ENCODE peak calls at places on chromosomes 4 and X, in five cellular contexts. Y is left ventricle myocardium inferior; Q is tibial artery; R is Peyer's patch; L is CD4-positive, alpha-beta memory T cell. F is an unnamed sample.
A peak's percentile ranks its signal among the peaks of the same experiment; 100 is the strongest.

GRCh38 chr4:185280608-185281007 is 71.2 kb downstream of the SNX25 start:
- DNase-seq in Y (no peak), Q (no peak), R (no peak), L (no peak), F (no peak)

GRCh38 chrX:26649534-26649933 is 433.6 kb downstream of the MAGEB5 start:
- DNase-seq in Y (no peak), Q (no peak), R (no peak), L (peak; percentile 16), F (no peak)

GRCh38 chr4:120902925-120903324 is 19.6 kb downstream of the PRDM5 start:
- DNase-seq in Y (no peak), Q (no peak), R (no peak), L (no peak), F (no peak)

GRCh38 chrX:69107747-69108410 is 57.4 kb downstream of the PJA1 start:
- DNase-seq in Y (no peak), Q (no peak), R (no peak), L (no peak), F (no peak)

GRCh38 chr4:40502936-40503335 is 126.7 kb downstream of the RBM47 start:
- DNase-seq in Y (no peak), Q (no peak), R (no peak), L (no peak), F (no peak)

GRCh38 chr4:62898115-62898514 is 1511.1 kb downstream of the TECRL start:
- DNase-seq in Y (no peak), Q (no peak), R (no peak), L (no peak), F (no peak)

GRCh38 chr4:88040707-88041106 is 33.3 kb downstream of the PKD2 start:
- DNase-seq in Y (no peak), Q (no peak), R (no peak), L (no peak), F (no peak)

GRCh38 chr4:84535901-84536300 is 36.8 kb upstream of the NKX6-1 start:
- DNase-seq in Y (no peak), Q (no peak), R (no peak), L (no peak), F (no peak)

GRCh38 chr4:66927937-66928336 is 617.4 kb downstream of the CENPC start:
- DNase-seq in Y (no peak), Q (no peak), R (no peak), L (no peak), F (no peak)

DNA sequence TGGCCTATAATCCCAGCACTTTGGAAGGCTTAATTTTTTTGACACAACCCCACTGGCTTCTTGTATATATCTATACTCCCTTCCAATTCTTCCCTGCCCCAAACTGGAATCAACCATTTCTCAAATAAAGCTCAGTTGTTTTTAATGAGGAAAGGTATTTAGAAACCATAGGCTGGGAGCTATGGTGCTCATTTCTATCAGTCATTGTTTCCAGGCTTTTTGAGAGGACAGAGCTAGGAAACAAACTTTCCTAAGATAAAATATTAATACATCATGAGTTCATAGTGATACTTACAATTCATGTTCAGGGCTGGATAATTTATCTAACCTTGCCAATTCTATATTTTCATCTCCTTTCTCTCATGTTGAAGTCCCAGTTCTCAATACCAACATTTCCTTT is 50.3 kb downstream of the BCOR start:
- DNase-seq in Y (no peak), Q (no peak), R (no peak), L (no peak), F (no peak)
- H3K9me3 ChIP-seq in Y (peaks cover 40% of the 10 kb centered on the region), Q (no peaks in the 10 kb centered on the region), R (no peaks in the 10 kb centered on the region), L (no peaks in the 10 kb centered on the region), F (no peaks in the 10 kb centered on the region)

DNA sequence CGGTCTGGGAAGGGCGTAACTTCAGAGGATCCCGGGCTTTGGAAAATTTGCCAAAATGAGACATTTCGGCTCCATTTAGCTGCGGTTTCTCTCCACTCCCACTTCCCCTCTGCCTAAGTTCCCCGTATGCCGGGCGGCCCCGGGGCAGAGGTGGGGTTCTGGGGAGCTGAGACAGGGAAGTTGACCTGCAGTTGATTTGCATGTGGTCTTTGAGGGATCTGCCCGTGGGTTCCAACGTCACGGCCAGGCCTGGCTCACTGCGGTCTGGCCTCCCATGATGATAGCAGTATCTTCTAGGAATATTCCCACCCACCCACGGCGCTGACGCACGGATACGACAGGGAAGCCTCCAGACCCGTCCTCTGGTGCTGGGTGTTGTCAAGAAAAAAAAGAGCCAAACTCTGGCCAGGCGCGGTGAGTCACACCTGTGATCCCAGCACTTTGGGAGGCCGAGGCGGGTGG is 27.3 kb upstream of the CRLF2 start:
- DNase-seq in Y (peak; percentile 50), Q (peak; percentile 62), R (peak; percentile 77), L (no peak), F (no peak)
- H3K9me3 ChIP-seq in Y (no peaks in the 10 kb centered on the region), Q (no peaks in the 10 kb centered on the region), R (no peaks in the 10 kb centered on the region), L (no peaks in the 10 kb centered on the region), F (no peaks in the 10 kb centered on the region)

GRCh38 chr4:18292411-18292810 is 270.9 kb upstream of the LCORL start:
- DNase-seq in Y (no peak), Q (no peak), R (no peak), L (no peak), F (no peak)

GRCh38 chr4:18291981-18292380 is 270.4 kb upstream of the LCORL start:
- DNase-seq in Y (no peak), Q (no peak), R (no peak), L (no peak), F (no peak)

GRCh38 chr4:18297684-18298083 is 276.1 kb upstream of the LCORL start:
- DNase-seq in Y (no peak), Q (no peak), R (no peak), L (no peak), F (no peak)

GRCh38 chr4:18291313-18291712 is 269.8 kb upstream of the LCORL start:
- DNase-seq in Y (no peak), Q (no peak), R (no peak), L (no peak), F (no peak)

GRCh38 chr4:18294846-18295245 is 273.3 kb upstream of the LCORL start:
- DNase-seq in Y (no peak), Q (no peak), R (no peak), L (no peak), F (no peak)
- H3K9me3 ChIP-seq in Y (no peaks in the 10 kb centered on the region), Q (no peaks in the 10 kb centered on the region), R (no peaks in the 10 kb centered on the region), L (no peaks in the 10 kb centered on the region), F (no peaks in the 10 kb centered on the region)

GRCh38 chrX:144293229-144293628 is 409.4 kb downstream of the UBE2NL start:
- DNase-seq in Y (no peak), Q (no peak), R (no peak), L (no peak), F (no peak)
- H3K9me3 ChIP-seq in Y (no peaks in the 10 kb centered on the region), Q (no peaks in the 10 kb centered on the region), R (no peaks in the 10 kb centered on the region), L (no peaks in the 10 kb centered on the region), F (no peaks in the 10 kb centered on the region)

GRCh38 chr4:6056976-6057766 is 38.9 kb upstream of the C4orf50 start:
- DNase-seq in Y (no peak), Q (no peak), R (no peak), L (no peak), F (no peak)
- H3K9me3 ChIP-seq in Y (peaks cover 41% of the 10 kb centered on the region), Q (peaks cover 6% of the 10 kb centered on the region), R (no peaks in the 10 kb centered on the region), L (no peaks in the 10 kb centered on the region), F (peaks cover 12% of the 10 kb centered on the region)

GRCh38 chr4:182268966-182269365 is 25.8 kb downstream of the TENM3 start:
- DNase-seq in Y (no peak), Q (no peak), R (no peak), L (no peak), F (no peak)
- H3K9me3 ChIP-seq in Y (no peaks in the 10 kb centered on the region), Q (no peaks in the 10 kb centered on the region), R (no peaks in the 10 kb centered on the region), L (no peaks in the 10 kb centered on the region), F (peaks cover 3% of the 10 kb centered on the region)

GRCh38 chrX:147859666-147860065 is 52.1 kb upstream of the FMR1 start:
- DNase-seq in Y (no peak), Q (no peak), R (no peak), L (no peak), F (no peak)
- H3K9me3 ChIP-seq in Y (no peaks in the 10 kb centered on the region), Q (no peaks in the 10 kb centered on the region), R (no peaks in the 10 kb centered on the region), L (no peaks in the 10 kb centered on the region), F (no peaks in the 10 kb centered on the region)

GRCh38 chr4:25246680-25247611 is 13.1 kb downstream of the PI4K2B start:
- DNase-seq in Y (no peak), Q (no peak), R (no peak), L (no peak), F (no peak)

DNA sequence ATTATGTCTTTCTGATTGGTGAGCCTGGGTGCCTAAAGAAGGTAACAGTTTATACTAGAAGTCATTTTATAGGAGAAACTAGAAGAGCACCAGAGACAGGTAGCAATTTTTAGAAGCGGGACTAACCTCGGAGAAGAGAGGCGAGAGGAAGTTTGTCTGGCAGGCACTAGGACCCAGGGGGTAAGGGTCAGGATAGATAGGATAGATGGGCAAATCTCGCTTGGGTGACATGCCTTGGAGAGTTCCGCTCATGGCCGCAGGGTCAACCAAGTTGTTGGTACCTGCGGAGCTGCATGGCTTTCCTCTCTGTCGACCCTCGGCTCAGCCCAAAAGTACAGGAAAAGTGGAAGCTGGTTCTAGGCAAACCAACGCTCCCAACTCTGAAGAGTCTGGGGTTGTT is 11.3 kb downstream of the PI4K2B start:
- DNase-seq in Y (no peak), Q (no peak), R (no peak), L (no peak), F (no peak)
- H3K9me3 ChIP-seq in Y (peaks cover 10% of the 10 kb centered on the region), Q (no peaks in the 10 kb centered on the region), R (no peaks in the 10 kb centered on the region), L (no peaks in the 10 kb centered on the region), F (no peaks in the 10 kb centered on the region)

DNA sequence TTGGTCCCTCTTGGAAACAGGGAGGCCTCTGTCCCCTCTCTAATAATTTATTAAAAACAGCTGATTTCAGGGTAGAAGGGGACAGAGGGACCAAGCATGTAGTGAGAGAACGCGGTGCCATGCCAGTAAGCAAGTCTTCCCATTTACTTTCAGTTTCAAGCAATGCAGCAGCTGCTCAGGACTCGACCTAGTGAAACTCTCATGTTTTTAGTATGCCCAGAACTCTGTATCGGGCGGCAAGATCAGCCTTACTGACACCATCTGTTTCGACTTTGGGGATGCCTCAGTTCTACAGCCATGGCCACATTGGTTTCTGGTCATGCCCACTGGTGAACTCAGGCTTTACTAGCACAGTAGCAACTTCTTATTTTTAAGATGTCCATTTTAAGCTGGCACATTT is 40.6 kb downstream of the ZNF81 start:
- DNase-seq in Y (no peak), Q (no peak), R (no peak), L (no peak), F (no peak)
- H3K9me3 ChIP-seq in Y (no peaks in the 10 kb centered on the region), Q (no peaks in the 10 kb centered on the region), R (no peaks in the 10 kb centered on the region), L (no peaks in the 10 kb centered on the region), F (no peaks in the 10 kb centered on the region)